ENCODE peak calls at places on chromosomes 6 and 20, in six cellular contexts. One of them, this sample, is unnamed.

GRCh38 chr6:155228549-155229166 is 35.2 kb upstream of the CLDN20 start:
- DNase-seq in IMR-90: peak
- DNase-seq in foreskin fibroblast: peak
- DNase-seq in transverse colon: no peak
- DNase-seq in AG04450: no peak
- DNase-seq in heart right ventricle: no peak
- DNase-seq in this sample: no peak

GRCh38 chr20:58712116-58712822 is 19.7 kb downstream of the NPEPL1 start:
- DNase-seq in transverse colon: peak
- DNase-seq in heart right ventricle: no peak
- DNase-seq in IMR-90: no peak
- DNase-seq in AG04450: no peak
- DNase-seq in foreskin fibroblast: no peak
- DNase-seq in this sample: no peak

GRCh38 chr20:63191400-63191799 is 24.5 kb downstream of the YTHDF1 start:
- DNase-seq in IMR-90: peak
- DNase-seq in transverse colon: peak
- DNase-seq in foreskin fibroblast: no peak
- DNase-seq in AG04450: no peak
- DNase-seq in heart right ventricle: no peak
- DNase-seq in this sample: no peak

GRCh38 chr6:156582509-156582992 is 194.6 kb upstream of the ARID1B start:
- DNase-seq in IMR-90: no peak
- DNase-seq in AG04450: no peak
- DNase-seq in foreskin fibroblast: no peak
- DNase-seq in transverse colon: peak
- DNase-seq in heart right ventricle: no peak
- DNase-seq in this sample: no peak

GRCh38 chr20:53513168-53513488 is 80.5 kb downstream of the ZNF217 start:
- DNase-seq in AG04450: no peak
- DNase-seq in transverse colon: no peak
- DNase-seq in heart right ventricle: no peak
- DNase-seq in IMR-90: no peak
- DNase-seq in foreskin fibroblast: no peak
- DNase-seq in this sample: no peak

GRCh38 chr6:20403766-20404640 is 2.3 kb downstream of the E2F3 start:
- DNase-seq in IMR-90: peak
- DNase-seq in transverse colon: peak
- DNase-seq in AG04450: no peak
- DNase-seq in foreskin fibroblast: peak
- DNase-seq in heart right ventricle: no peak
- DNase-seq in this sample: no peak

GRCh38 chr20:54618412-54618811 is 143.0 kb downstream of the DOK5 start:
- DNase-seq in IMR-90: no peak
- DNase-seq in foreskin fibroblast: no peak
- DNase-seq in AG04450: no peak
- DNase-seq in transverse colon: no peak
- DNase-seq in heart right ventricle: no peak
- DNase-seq in this sample: no peak

GRCh38 chr6:46468611-46469010 is 22.6 kb downstream of the RCAN2 start:
- DNase-seq in transverse colon: no peak
- DNase-seq in foreskin fibroblast: peak
- DNase-seq in AG04450: no peak
- DNase-seq in IMR-90: no peak
- DNase-seq in heart right ventricle: no peak
- DNase-seq in this sample: no peak

GRCh38 chr6:168022488-168023321 is 25.2 kb downstream of the KIF25 start:
- DNase-seq in AG04450: no peak
- DNase-seq in foreskin fibroblast: no peak
- DNase-seq in transverse colon: no peak
- DNase-seq in IMR-90: no peak
- DNase-seq in heart right ventricle: no peak
- DNase-seq in this sample: no peak

GRCh38 chr6:126077810-126078791 is 91.8 kb downstream of the TRMT11 start:
- DNase-seq in transverse colon: peak
- DNase-seq in AG04450: no peak
- DNase-seq in IMR-90: peak
- DNase-seq in foreskin fibroblast: peak
- DNase-seq in heart right ventricle: no peak
- DNase-seq in this sample: peak

GRCh38 chr20:47740225-47741184 is 44.8 kb downstream of the SULF2 start:
- DNase-seq in AG04450: no peak
- DNase-seq in heart right ventricle: peak
- DNase-seq in foreskin fibroblast: no peak
- DNase-seq in IMR-90: no peak
- DNase-seq in transverse colon: peak
- DNase-seq in this sample: no peak

GRCh38 chr6:43829470-43829869 is 59.5 kb downstream of the VEGFA start:
- DNase-seq in transverse colon: no peak
- DNase-seq in heart right ventricle: no peak
- DNase-seq in IMR-90: no peak
- DNase-seq in foreskin fibroblast: no peak
- DNase-seq in AG04450: no peak
- DNase-seq in this sample: no peak

GRCh38 chr6:134060491-134061106 is 8.2 kb upstream of the SLC2A12 start:
- DNase-seq in foreskin fibroblast: peak
- DNase-seq in heart right ventricle: no peak
- DNase-seq in AG04450: no peak
- DNase-seq in IMR-90: peak
- DNase-seq in transverse colon: no peak
- DNase-seq in this sample: no peak

GRCh38 chr6:69907981-69908498 is 41.7 kb downstream of the COL19A1 start:
- DNase-seq in foreskin fibroblast: peak
- DNase-seq in heart right ventricle: no peak
- DNase-seq in AG04450: no peak
- DNase-seq in IMR-90: peak
- DNase-seq in transverse colon: no peak
- DNase-seq in this sample: no peak

GRCh38 chr6:137647762-137648412 is 153.7 kb upstream of the OLIG3 start:
- DNase-seq in heart right ventricle: no peak
- DNase-seq in AG04450: no peak
- DNase-seq in IMR-90: peak
- DNase-seq in transverse colon: no peak
- DNase-seq in foreskin fibroblast: peak
- DNase-seq in this sample: no peak

GRCh38 chr6:74549746-74550145 is 656.1 kb downstream of the COL12A1 start:
- DNase-seq in heart right ventricle: no peak
- DNase-seq in foreskin fibroblast: no peak
- DNase-seq in IMR-90: no peak
- DNase-seq in transverse colon: no peak
- DNase-seq in AG04450: no peak
- DNase-seq in this sample: no peak

GRCh38 chr6:33316603-33317417 is 734 bp downstream of the ZBTB22 start:
- DNase-seq in heart right ventricle: peak
- DNase-seq in AG04450: no peak
- DNase-seq in IMR-90: no peak
- DNase-seq in foreskin fibroblast: no peak
- DNase-seq in transverse colon: no peak
- DNase-seq in this sample: no peak

GRCh38 chr6:169648617-169649016 is 53.2 kb downstream of the WDR27 start:
- DNase-seq in AG04450: no peak
- DNase-seq in foreskin fibroblast: no peak
- DNase-seq in IMR-90: no peak
- DNase-seq in transverse colon: no peak
- DNase-seq in heart right ventricle: no peak
- DNase-seq in this sample: no peak

GRCh38 chr6:137806914-137807682 is 60.0 kb upstream of the TNFAIP3 start:
- DNase-seq in AG04450: no peak
- DNase-seq in IMR-90: no peak
- DNase-seq in foreskin fibroblast: no peak
- DNase-seq in heart right ventricle: no peak
- DNase-seq in transverse colon: no peak
- DNase-seq in this sample: no peak

GRCh38 chr20:58690351-58690750 is 2.2 kb upstream of the NPEPL1 start:
- DNase-seq in transverse colon: no peak
- DNase-seq in AG04450: no peak
- DNase-seq in IMR-90: no peak
- DNase-seq in foreskin fibroblast: no peak
- DNase-seq in heart right ventricle: no peak
- DNase-seq in this sample: no peak

GRCh38 chr6:31068738-31069340 is 43.5 kb downstream of the C6orf15 start:
- DNase-seq in IMR-90: peak
- DNase-seq in foreskin fibroblast: peak
- DNase-seq in AG04450: peak
- DNase-seq in transverse colon: peak
- DNase-seq in heart right ventricle: peak
- DNase-seq in this sample: no peak

GRCh38 chr20:33490934-33491656 is 1.2 kb downstream of the CBFA2T2 start:
- DNase-seq in foreskin fibroblast: peak
- DNase-seq in AG04450: no peak
- DNase-seq in transverse colon: no peak
- DNase-seq in heart right ventricle: no peak
- DNase-seq in IMR-90: no peak
- DNase-seq in this sample: no peak
- TF ChIP-seq CTCF in foreskin fibroblast: no peak
- TF ChIP-seq CTCF in AG04450: no peak
- TF ChIP-seq CTCF in transverse colon: no peak
- TF ChIP-seq CTCF in heart right ventricle: no peak
- TF ChIP-seq CTCF in IMR-90: no peak
- TF ChIP-seq CTCF in this sample: no peak

GRCh38 chr20:22560817-22561216 is 23.6 kb downstream of the FOXA2 start:
- DNase-seq in IMR-90: no peak
- DNase-seq in foreskin fibroblast: no peak
- DNase-seq in heart right ventricle: no peak
- DNase-seq in transverse colon: no peak
- DNase-seq in AG04450: no peak
- DNase-seq in this sample: no peak

GRCh38 chr20:22561965-22562581 is 22.3 kb downstream of the FOXA2 start:
- DNase-seq in AG04450: no peak
- DNase-seq in IMR-90: no peak
- DNase-seq in transverse colon: no peak
- DNase-seq in foreskin fibroblast: no peak
- DNase-seq in heart right ventricle: no peak
- DNase-seq in this sample: no peak

GRCh38 chr20:22559711-22560305 is 24.6 kb downstream of the FOXA2 start:
- DNase-seq in heart right ventricle: no peak
- DNase-seq in IMR-90: no peak
- DNase-seq in AG04450: no peak
- DNase-seq in transverse colon: no peak
- DNase-seq in foreskin fibroblast: no peak
- DNase-seq in this sample: no peak

GRCh38 chr20:22562620-22563019 is 21.8 kb downstream of the FOXA2 start:
- DNase-seq in IMR-90: no peak
- DNase-seq in heart right ventricle: no peak
- DNase-seq in foreskin fibroblast: no peak
- DNase-seq in AG04450: no peak
- DNase-seq in transverse colon: no peak
- DNase-seq in this sample: no peak

DNA sequence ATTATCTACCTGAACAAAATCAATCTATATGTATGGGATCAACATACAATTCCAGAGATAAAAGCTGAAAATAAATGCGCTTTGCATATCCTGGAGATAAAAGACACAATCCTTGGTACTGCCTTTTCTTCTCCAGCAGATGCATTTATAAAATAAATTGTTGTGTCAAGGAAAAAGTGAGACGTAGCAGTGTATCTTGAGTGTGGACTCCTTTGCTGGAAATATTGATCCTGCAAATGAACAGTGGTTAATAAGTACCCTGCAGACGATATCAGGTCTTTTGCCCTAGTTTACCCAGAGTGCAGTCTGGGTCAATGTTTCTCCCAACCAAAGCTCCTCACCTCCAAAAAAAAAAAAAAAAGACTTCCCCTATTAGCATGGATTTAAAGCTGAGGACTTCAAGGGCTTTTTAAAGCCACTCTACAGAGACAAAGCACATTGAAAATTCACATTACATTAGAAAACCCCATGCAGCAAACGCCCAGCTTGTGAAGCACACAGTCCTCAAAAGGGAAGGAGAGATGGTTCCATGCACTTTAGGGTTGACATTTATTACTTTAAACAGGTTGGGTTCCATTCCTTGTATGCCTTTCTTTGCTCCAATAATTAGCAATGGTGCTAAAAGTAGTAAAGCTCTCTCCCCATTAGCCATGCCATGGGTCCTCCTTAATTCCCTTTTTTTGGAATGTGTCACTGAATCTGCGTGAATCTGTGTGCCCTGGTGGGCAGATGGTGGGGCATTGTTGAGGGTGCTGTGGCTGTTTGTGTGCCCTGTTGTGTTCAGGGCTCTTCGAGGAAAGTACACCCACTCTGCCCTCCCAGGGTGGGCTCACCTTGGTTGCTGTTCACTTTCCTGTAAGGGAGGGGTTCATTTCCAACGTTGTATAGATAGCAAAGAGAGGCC is 21.1 kb downstream of the FOXA2 start:
- DNase-seq in AG04450: no peak
- DNase-seq in IMR-90: no peak
- DNase-seq in heart right ventricle: no peak
- DNase-seq in foreskin fibroblast: no peak
- DNase-seq in transverse colon: no peak
- DNase-seq in this sample: no peak
- H3K4me3 ChIP-seq in AG04450: no peak
- H3K4me3 ChIP-seq in IMR-90: no peak
- H3K4me3 ChIP-seq in heart right ventricle: no peak
- H3K4me3 ChIP-seq in foreskin fibroblast: no peak
- H3K4me3 ChIP-seq in transverse colon: no peak
- H3K4me3 ChIP-seq in this sample: no peak

GRCh38 chr6:41406821-41407787 is 71.7 kb downstream of the NCR2 start:
- DNase-seq in heart right ventricle: peak
- DNase-seq in AG04450: no peak
- DNase-seq in foreskin fibroblast: no peak
- DNase-seq in transverse colon: no peak
- DNase-seq in IMR-90: no peak
- DNase-seq in this sample: no peak
- TF ChIP-seq CTCF in heart right ventricle: no peak
- TF ChIP-seq CTCF in AG04450: no peak
- TF ChIP-seq CTCF in foreskin fibroblast: no peak
- TF ChIP-seq CTCF in transverse colon: no peak
- TF ChIP-seq CTCF in IMR-90: no peak
- TF ChIP-seq CTCF in this sample: no peak

GRCh38 chr6:131348572-131348971 is 213.3 kb downstream of the AKAP7 start:
- DNase-seq in IMR-90: no peak
- DNase-seq in heart right ventricle: no peak
- DNase-seq in AG04450: no peak
- DNase-seq in transverse colon: no peak
- DNase-seq in foreskin fibroblast: no peak
- DNase-seq in this sample: no peak

GRCh38 chr6:131353106-131353505 is 217.8 kb downstream of the AKAP7 start:
- DNase-seq in foreskin fibroblast: no peak
- DNase-seq in AG04450: no peak
- DNase-seq in IMR-90: no peak
- DNase-seq in transverse colon: no peak
- DNase-seq in heart right ventricle: no peak
- DNase-seq in this sample: no peak

GRCh38 chr6:131353876-131354275 is 218.6 kb downstream of the AKAP7 start:
- DNase-seq in IMR-90: no peak
- DNase-seq in AG04450: no peak
- DNase-seq in heart right ventricle: no peak
- DNase-seq in foreskin fibroblast: no peak
- DNase-seq in transverse colon: no peak
- DNase-seq in this sample: no peak

DNA sequence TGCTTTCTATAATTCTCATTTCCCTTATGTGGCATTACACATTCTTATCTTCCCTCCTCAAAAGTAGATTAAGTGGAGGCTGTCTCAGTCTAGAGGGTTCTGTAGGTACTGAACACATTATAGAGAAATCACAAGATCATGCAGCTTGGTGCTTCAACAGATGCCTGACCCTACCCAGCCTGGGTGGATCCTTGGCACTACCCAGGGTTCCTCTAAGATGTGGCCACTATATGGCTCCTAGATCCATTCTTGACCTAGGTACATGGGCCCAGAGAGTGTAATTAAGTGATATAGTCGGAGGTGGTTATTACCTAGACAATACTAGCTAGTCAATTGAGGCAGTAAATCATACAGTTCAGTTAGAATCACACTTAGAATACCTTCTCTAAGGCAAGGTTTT is 213.9 kb downstream of the AKAP7 start:
- DNase-seq in IMR-90: no peak
- DNase-seq in foreskin fibroblast: no peak
- DNase-seq in transverse colon: no peak
- DNase-seq in AG04450: no peak
- DNase-seq in heart right ventricle: no peak
- DNase-seq in this sample: no peak
- H3K4me3 ChIP-seq in IMR-90: no peak
- H3K4me3 ChIP-seq in foreskin fibroblast: no peak
- H3K4me3 ChIP-seq in transverse colon: no peak
- H3K4me3 ChIP-seq in AG04450: no peak
- H3K4me3 ChIP-seq in heart right ventricle: no peak
- H3K4me3 ChIP-seq in this sample: no peak